ENCODE peak calls at places on chromosome 15, in six cellular contexts. One of them, this sample, is unnamed.

GRCh38 chr15:31930967-31931366 is 99.3 kb upstream of the CHRNA7 start:
- DNase-seq in GF-D8: no peak
- DNase-seq in ecto neural progenitor cell: no peak
- DNase-seq in NCI-H2171 treated with DMSO at 0.1 percent for 48 hours: no peak
- DNase-seq in T-cell: no peak
- DNase-seq in coronary artery: no peak
- DNase-seq in this sample: no peak

GRCh38 chr15:65249641-65250040 is 37.0 kb downstream of the PARP16 start:
- DNase-seq in coronary artery: no peak
- DNase-seq in T-cell: no peak
- DNase-seq in NCI-H2171 treated with DMSO at 0.1 percent for 48 hours: no peak
- DNase-seq in ecto neural progenitor cell: no peak
- DNase-seq in GF-D8: no peak
- DNase-seq in this sample: no peak

GRCh38 chr15:57651445-57651844 is 55.1 kb upstream of the POLR2M start:
- DNase-seq in NCI-H2171 treated with DMSO at 0.1 percent for 48 hours: no peak
- DNase-seq in coronary artery: no peak
- DNase-seq in ecto neural progenitor cell: no peak
- DNase-seq in T-cell: no peak
- DNase-seq in GF-D8: peak
- DNase-seq in this sample: peak

GRCh38 chr15:52466134-52466701 is 62.5 kb downstream of the MYO5A start:
- DNase-seq in NCI-H2171 treated with DMSO at 0.1 percent for 48 hours: no peak
- DNase-seq in ecto neural progenitor cell: no peak
- DNase-seq in GF-D8: no peak
- DNase-seq in T-cell: peak
- DNase-seq in coronary artery: no peak
- DNase-seq in this sample: peak

GRCh38 chr15:45114076-45114750 is at the start of the genes DUOX2 and DUOXA2:
- DNase-seq in ecto neural progenitor cell: no peak
- DNase-seq in coronary artery: no peak
- DNase-seq in T-cell: no peak
- DNase-seq in GF-D8: no peak
- DNase-seq in NCI-H2171 treated with DMSO at 0.1 percent for 48 hours: no peak
- DNase-seq in this sample: peak

GRCh38 chr15:77983708-77984445 is 93.6 kb downstream of the TBC1D2B start:
- DNase-seq in coronary artery: no peak
- DNase-seq in ecto neural progenitor cell: peak
- DNase-seq in NCI-H2171 treated with DMSO at 0.1 percent for 48 hours: no peak
- DNase-seq in GF-D8: no peak
- DNase-seq in T-cell: no peak
- DNase-seq in this sample: peak

GRCh38 chr15:83928878-83929418 is 275.0 kb downstream of the ADAMTSL3 start:
- DNase-seq in coronary artery: no peak
- DNase-seq in ecto neural progenitor cell: no peak
- DNase-seq in T-cell: no peak
- DNase-seq in NCI-H2171 treated with DMSO at 0.1 percent for 48 hours: no peak
- DNase-seq in GF-D8: no peak
- DNase-seq in this sample: no peak

GRCh38 chr15:94287794-94288246 is 56.5 kb downstream of the MCTP2 start:
- DNase-seq in NCI-H2171 treated with DMSO at 0.1 percent for 48 hours: no peak
- DNase-seq in T-cell: peak
- DNase-seq in ecto neural progenitor cell: no peak
- DNase-seq in GF-D8: peak
- DNase-seq in coronary artery: no peak
- DNase-seq in this sample: peak

GRCh38 chr15:99143655-99144610 is 39.1 kb downstream of the SYNM start:
- DNase-seq in ecto neural progenitor cell: no peak
- DNase-seq in GF-D8: no peak
- DNase-seq in coronary artery: peak
- DNase-seq in NCI-H2171 treated with DMSO at 0.1 percent for 48 hours: no peak
- DNase-seq in T-cell: no peak
- DNase-seq in this sample: peak

GRCh38 chr15:70535071-70535954 is 228.0 kb downstream of the UACA start:
- DNase-seq in GF-D8: peak
- DNase-seq in coronary artery: peak
- DNase-seq in NCI-H2171 treated with DMSO at 0.1 percent for 48 hours: no peak
- DNase-seq in ecto neural progenitor cell: peak
- DNase-seq in T-cell: peak
- DNase-seq in this sample: no peak

GRCh38 chr15:58438956-58439355 is 7.2 kb downstream of the LIPC start:
- DNase-seq in coronary artery: peak
- DNase-seq in ecto neural progenitor cell: no peak
- DNase-seq in GF-D8: peak
- DNase-seq in NCI-H2171 treated with DMSO at 0.1 percent for 48 hours: peak
- DNase-seq in T-cell: peak
- DNase-seq in this sample: peak

GRCh38 chr15:31254431-31255175 is 72.0 kb upstream of the KLF13 start:
- DNase-seq in T-cell: no peak
- DNase-seq in ecto neural progenitor cell: no peak
- DNase-seq in coronary artery: no peak
- DNase-seq in GF-D8: no peak
- DNase-seq in NCI-H2171 treated with DMSO at 0.1 percent for 48 hours: no peak
- DNase-seq in this sample: no peak

GRCh38 chr15:64697911-64698369 is 77.4 kb downstream of the RBPMS2 start:
- DNase-seq in T-cell: no peak
- DNase-seq in coronary artery: no peak
- DNase-seq in NCI-H2171 treated with DMSO at 0.1 percent for 48 hours: no peak
- DNase-seq in GF-D8: no peak
- DNase-seq in ecto neural progenitor cell: no peak
- DNase-seq in this sample: no peak

GRCh38 chr15:68335655-68336054 is 58.1 kb downstream of the FEM1B start:
- DNase-seq in coronary artery: no peak
- DNase-seq in NCI-H2171 treated with DMSO at 0.1 percent for 48 hours: no peak
- DNase-seq in ecto neural progenitor cell: no peak
- DNase-seq in T-cell: no peak
- DNase-seq in GF-D8: no peak
- DNase-seq in this sample: peak

GRCh38 chr15:70012895-70013294 is 84.8 kb downstream of the TLE3 start:
- DNase-seq in ecto neural progenitor cell: no peak
- DNase-seq in NCI-H2171 treated with DMSO at 0.1 percent for 48 hours: no peak
- DNase-seq in T-cell: no peak
- DNase-seq in coronary artery: no peak
- DNase-seq in GF-D8: no peak
- DNase-seq in this sample: no peak

GRCh38 chr15:70853270-70853854 is 595 bp downstream of the LARP6 start:
- DNase-seq in coronary artery: no peak
- DNase-seq in T-cell: no peak
- DNase-seq in NCI-H2171 treated with DMSO at 0.1 percent for 48 hours: peak
- DNase-seq in GF-D8: no peak
- DNase-seq in ecto neural progenitor cell: peak
- DNase-seq in this sample: peak

GRCh38 chr15:61835476-61836106 is 224.7 kb downstream of the VPS13C start:
- DNase-seq in NCI-H2171 treated with DMSO at 0.1 percent for 48 hours: peak
- DNase-seq in coronary artery: no peak
- DNase-seq in ecto neural progenitor cell: peak
- DNase-seq in GF-D8: no peak
- DNase-seq in T-cell: peak
- DNase-seq in this sample: peak

GRCh38 chr15:55742927-55743614 is at the start of gene PRTG:
- DNase-seq in T-cell: no peak
- DNase-seq in ecto neural progenitor cell: peak
- DNase-seq in NCI-H2171 treated with DMSO at 0.1 percent for 48 hours: no peak
- DNase-seq in GF-D8: no peak
- DNase-seq in coronary artery: peak
- DNase-seq in this sample: peak

GRCh38 chr15:99438691-99439523 is 126.9 kb upstream of the MEF2A start:
- DNase-seq in GF-D8: no peak
- DNase-seq in NCI-H2171 treated with DMSO at 0.1 percent for 48 hours: no peak
- DNase-seq in ecto neural progenitor cell: peak
- DNase-seq in T-cell: no peak
- DNase-seq in coronary artery: peak
- DNase-seq in this sample: peak

GRCh38 chr15:28921925-28922711 is 36.3 kb downstream of the APBA2 start:
- DNase-seq in ecto neural progenitor cell: no peak
- DNase-seq in NCI-H2171 treated with DMSO at 0.1 percent for 48 hours: no peak
- DNase-seq in coronary artery: no peak
- DNase-seq in T-cell: no peak
- DNase-seq in GF-D8: no peak
- DNase-seq in this sample: no peak

GRCh38 chr15:75346796-75347221 is at the start of gene NEIL1:
- DNase-seq in ecto neural progenitor cell: no peak
- DNase-seq in T-cell: no peak
- DNase-seq in NCI-H2171 treated with DMSO at 0.1 percent for 48 hours: no peak
- DNase-seq in GF-D8: no peak
- DNase-seq in coronary artery: no peak
- DNase-seq in this sample: peak

GRCh38 chr15:75945953-75946352 is 42.3 kb downstream of the FBXO22 start:
- DNase-seq in GF-D8: no peak
- DNase-seq in coronary artery: no peak
- DNase-seq in ecto neural progenitor cell: no peak
- DNase-seq in T-cell: no peak
- DNase-seq in NCI-H2171 treated with DMSO at 0.1 percent for 48 hours: no peak
- DNase-seq in this sample: no peak

GRCh38 chr15:45180648-45181436 is 6.9 kb downstream of the SHF start:
- DNase-seq in ecto neural progenitor cell: no peak
- DNase-seq in coronary artery: no peak
- DNase-seq in NCI-H2171 treated with DMSO at 0.1 percent for 48 hours: no peak
- DNase-seq in GF-D8: no peak
- DNase-seq in T-cell: no peak
- DNase-seq in this sample: no peak

GRCh38 chr15:65916664-65917406 is 47.5 kb downstream of the RAB11A start:
- DNase-seq in coronary artery: no peak
- DNase-seq in NCI-H2171 treated with DMSO at 0.1 percent for 48 hours: peak
- DNase-seq in GF-D8: no peak
- DNase-seq in T-cell: no peak
- DNase-seq in ecto neural progenitor cell: peak
- DNase-seq in this sample: peak

GRCh38 chr15:78399081-78399480 is 38.9 kb upstream of the IREB2 start:
- DNase-seq in ecto neural progenitor cell: no peak
- DNase-seq in GF-D8: no peak
- DNase-seq in T-cell: no peak
- DNase-seq in NCI-H2171 treated with DMSO at 0.1 percent for 48 hours: no peak
- DNase-seq in coronary artery: no peak
- DNase-seq in this sample: no peak

This sample was measured in right cardiac atrium.